ENCODE peak calls at places on chromosomes 2 and 18, in eight cellular contexts. W is HFFc6, L is heart left ventricle, U is RWPE1, A is lower leg skin, C is tibial nerve, T is fibroblast of mammary gland, N is kidney. H is an unnamed sample.
A peak's percentile ranks its signal among the peaks of the same experiment; 100 is the strongest.

GRCh38 chr18:38077219-38077618 is 511.6 kb upstream of the CELF4 start:
- DNase-seq in L (no peak), W (no peak), A (no peak), U (no peak), N (no peak), T (no peak), C (no peak), H (no peak)

GRCh38 chr2:192298664-192299063 is 103.9 kb upstream of the TMEFF2 start:
- DNase-seq in N (no peak), L (no peak), C (no peak), U (no peak), W (no peak), A (no peak), T (no peak), H (no peak)

GRCh38 chr2:56102098-56102497 is 81.7 kb upstream of the CCDC85A start:
- DNase-seq in T (no peak), L (no peak), C (no peak), W (no peak), A (no peak), N (no peak), U (no peak), H (no peak)

GRCh38 chr2:150531626-150532419 is 44.4 kb upstream of the RND3 start:
- DNase-seq in W (peak; percentile 45), C (no peak), L (no peak), T (peak; percentile 55), N (no peak), A (no peak), U (no peak), H (no peak)

GRCh38 chr2:97766567-97766966 is 53.2 kb downstream of the ZAP70 start:
- DNase-seq in T (no peak), C (no peak), A (no peak), W (no peak), L (peak; percentile 76), N (no peak), U (no peak), H (no peak)

GRCh38 chr2:179545024-179545423 is 280.4 kb upstream of the SESTD1 start:
- DNase-seq in N (no peak), T (no peak), W (no peak), A (no peak), C (no peak), L (no peak), U (no peak), H (no peak)

GRCh38 chr2:241810304-241811208 is 1.6 kb downstream of the NEU4 start:
- DNase-seq in T (no peak), C (no peak), N (peak; percentile 77), W (no peak), L (peak; percentile 72), A (peak; percentile 72), U (no peak), H (no peak)

GRCh38 chr2:239271471-239272255 is 129.2 kb downstream of the HDAC4 start:
- DNase-seq in N (no peak), A (peak; percentile 70), C (peak; percentile 43), W (no peak), L (no peak), U (no peak), T (peak; percentile 64), H (peak; percentile 8)

GRCh38 chr2:149561309-149561926 is 26.2 kb downstream of the MMADHC start:
- DNase-seq in W (no peak), U (no peak), L (no peak), A (no peak), N (no peak), T (peak; percentile 40), C (peak; percentile 76), H (no peak)

GRCh38 chr2:111121028-111121872 is 536 bp downstream of the BCL2L11 start:
- DNase-seq in C (peak; percentile 16), L (peak; percentile 56), U (peak; percentile 27), T (peak; percentile 12), N (peak; percentile 89), A (peak; percentile 92), W (no peak), H (no peak)

GRCh38 chr18:27605107-27605834 is 420.2 kb upstream of the CHST9 start:
- DNase-seq in U (peak; percentile 35), L (peak; percentile 33), T (peak; percentile 65), N (no peak), C (peak; percentile 60), W (peak; percentile 69), A (peak; percentile 84), H (no peak)

GRCh38 chr2:85814802-85815550 is 61.2 kb downstream of the ATOH8 start:
- DNase-seq in T (no peak), N (peak; percentile 42), W (no peak), C (no peak), U (no peak), A (no peak), L (no peak), H (no peak)

GRCh38 chr2:85813978-85814801 is 60.4 kb downstream of the ATOH8 start:
- DNase-seq in A (peak; percentile 97), U (peak; percentile 84), C (peak; percentile 98), T (peak; percentile 86), N (peak; percentile 93), W (peak; percentile 82), L (peak; percentile 89), H (peak; percentile 96)

GRCh38 chr2:85822766-85823165 is 66.0 kb downstream of the ST3GAL5 start:
- DNase-seq in U (no peak), C (no peak), N (no peak), T (no peak), W (no peak), L (no peak), A (peak; percentile 69), H (no peak)

GRCh38 chr2:85823951-85824350 is 64.8 kb downstream of the ST3GAL5 start:
- DNase-seq in U (no peak), C (no peak), W (no peak), L (no peak), A (peak; percentile 72), T (no peak), N (no peak), H (no peak)

GRCh38 chr2:85819811-85820510 is 66.2 kb downstream of the ATOH8 start:
- DNase-seq in A (peak; percentile 32), U (no peak), L (no peak), N (peak; percentile 6), C (no peak), T (no peak), W (no peak), H (no peak)
- TF ChIP-seq CTCF in A (no peak), U (no peak), L (no peak), N (no peak), C (no peak), T (no peak), W (no peak), H (no peak)

GRCh38 chr2:42913280-42913878 is 121.0 kb upstream of the HAAO start:
- DNase-seq in A (no peak), C (no peak), U (no peak), N (no peak), W (no peak), L (no peak), T (no peak), H (no peak)

GRCh38 chr2:42917374-42918017 is 125.1 kb upstream of the HAAO start:
- DNase-seq in L (peak; percentile 75), A (peak; percentile 93), T (peak; percentile 96), W (peak; percentile 94), U (no peak), C (peak; percentile 64), N (peak; percentile 83), H (peak; percentile 32)

GRCh38 chr2:42916394-42916793 is 124.0 kb upstream of the HAAO start:
- DNase-seq in C (no peak), T (no peak), A (peak; percentile 54), W (no peak), L (no peak), N (no peak), U (no peak), H (peak; percentile 11)

GRCh38 chr2:42914860-42915259 is 122.5 kb upstream of the HAAO start:
- DNase-seq in T (no peak), C (no peak), N (no peak), A (no peak), W (no peak), U (no peak), L (no peak), H (no peak)

DNA sequence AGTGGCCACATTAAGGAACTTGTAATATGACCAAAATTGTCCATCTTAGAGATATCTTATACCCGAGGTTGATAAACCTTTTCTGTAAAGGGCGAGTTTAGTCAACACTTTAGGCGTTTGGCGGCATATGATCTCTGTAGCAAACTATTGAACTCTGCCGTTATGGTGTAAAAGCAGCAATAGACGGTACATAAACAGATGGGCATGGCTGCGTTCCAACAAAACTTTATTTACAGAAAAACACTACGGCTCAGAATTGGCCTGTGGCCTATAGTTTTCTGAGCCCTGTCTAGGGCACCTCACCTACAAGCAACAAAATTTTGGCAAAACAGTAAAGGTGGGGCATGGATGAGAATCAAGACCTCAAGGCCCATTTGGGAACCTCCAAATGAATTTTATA is 121.9 kb upstream of the HAAO start:
- DNase-seq in W (no peak), C (no peak), U (no peak), A (no peak), L (no peak), T (no peak), N (no peak), H (no peak)
- TF ChIP-seq CTCF in W (no peak), C (no peak), U (no peak), A (no peak), L (no peak), T (no peak), N (no peak), H (no peak)

GRCh38 chr2:204504594-204504993 is 40.7 kb upstream of the PARD3B start:
- DNase-seq in A (no peak), C (no peak), W (no peak), U (no peak), L (no peak), N (no peak), T (no peak), H (no peak)

GRCh38 chr2:204507636-204508035 is 37.6 kb upstream of the PARD3B start:
- DNase-seq in T (no peak), N (no peak), C (no peak), W (no peak), U (no peak), A (no peak), L (no peak), H (no peak)

GRCh38 chr2:204503869-204504268 is 41.4 kb upstream of the PARD3B start:
- DNase-seq in W (peak; percentile 46), A (no peak), T (peak; percentile 3), U (no peak), L (no peak), N (no peak), C (no peak), H (no peak)

GRCh38 chr2:204505946-204506345 is 39.3 kb upstream of the PARD3B start:
- DNase-seq in U (no peak), C (no peak), T (peak; percentile 63), L (no peak), N (no peak), A (no peak), W (peak; percentile 83), H (no peak)

GRCh38 chr2:204505488-204505887 is 39.8 kb upstream of the PARD3B start:
- DNase-seq in C (no peak), N (no peak), U (no peak), T (no peak), L (no peak), W (no peak), A (no peak), H (no peak)
- TF ChIP-seq CTCF in C (no peak), N (no peak), U (no peak), T (no peak), L (no peak), W (no peak), A (no peak), H (no peak)

DNA sequence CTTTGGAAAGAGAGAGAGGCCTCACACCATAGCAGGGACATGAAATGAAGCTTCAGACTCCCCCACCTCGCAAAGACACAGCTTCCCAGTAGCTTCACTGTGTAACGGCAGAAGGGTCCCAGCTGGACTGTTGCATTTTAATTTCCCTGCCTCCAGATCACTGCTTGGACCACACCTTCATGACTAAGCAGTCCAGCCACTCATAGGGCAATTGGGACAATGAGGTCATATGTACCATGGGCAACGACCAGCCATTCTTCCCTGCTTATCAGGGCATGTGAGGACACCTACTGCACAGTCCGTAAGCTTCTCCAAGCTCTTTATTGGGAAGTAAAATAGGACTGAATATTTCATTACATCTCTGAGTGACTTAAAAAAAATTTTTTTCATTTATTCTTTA is 183.0 kb downstream of the MREG start:
- DNase-seq in A (no peak), L (peak; percentile 54), T (peak; percentile 96), U (peak; percentile 47), C (peak; percentile 34), N (no peak), W (peak; percentile 45), H (no peak)
- TF ChIP-seq CTCF in A (no peak), L (no peak), T (peak; percentile 11), U (no peak), C (no peak), N (no peak), W (no peak), H (no peak)